ENCODE peak calls at places on chromosomes 2 and 18, in eight cellular contexts. V is A549, U is neural progenitor cell, Q is fibroblast of the aortic adventitia, G is adrenal gland, Z is prostate gland, F is RWPE1, Y is tibial artery. R is an unnamed sample.

GRCh38 chr2:67619204-67619603 is 222.1 kb downstream of the ETAA1 start:
- DNase-seq in V (no peak), U (no peak), Q (peak; percentile 56), G (no peak), Z (no peak), F (no peak), Y (no peak), R (no peak)

GRCh38 chr2:159612255-159612901 is 4.0 kb downstream of the BAZ2B start:
- DNase-seq in V (no peak), U (peak; percentile 56), Q (peak; percentile 33), G (no peak), Z (no peak), F (no peak), Y (no peak), R (no peak)

GRCh38 chr18:58194028-58194427 is 150.0 kb downstream of the NEDD4L start:
- DNase-seq in V (no peak), U (peak; percentile 63), Q (no peak), G (no peak), Z (no peak), F (no peak), Y (no peak), R (no peak)

GRCh38 chr2:235577404-235578330 is 83.8 kb downstream of the AGAP1 start:
- DNase-seq in V (no peak), U (peak; percentile 92), Q (no peak), G (no peak), Z (no peak), F (no peak), Y (no peak), R (no peak)

GRCh38 chr2:70663411-70663810 is 104.6 kb downstream of the ADD2 start:
- DNase-seq in V (no peak), U (no peak), Q (no peak), G (no peak), Z (no peak), F (no peak), Y (no peak), R (no peak)

GRCh38 chr2:237639441-237640220 is 12.2 kb downstream of the LRRFIP1 start:
- DNase-seq in V (no peak), U (no peak), Q (peak; percentile 10), G (no peak), Z (no peak), F (no peak), Y (no peak), R (no peak)

GRCh38 chr2:207334631-207335371 is 169.1 kb upstream of the KLF7 start:
- DNase-seq in V (peak; percentile 72), U (peak; percentile 89), Q (peak; percentile 100), G (peak; percentile 72), Z (peak; percentile 24), F (peak; percentile 94), Y (peak; percentile 70), R (no peak)

GRCh38 chr2:142778289-142778688 is 99.2 kb upstream of the KYNU start:
- DNase-seq in V (no peak), U (no peak), Q (no peak), G (no peak), Z (no peak), F (no peak), Y (no peak), R (no peak)

GRCh38 chr18:21179590-21180220 is 62.3 kb upstream of the GREB1L start:
- DNase-seq in V (peak; percentile 25), U (peak; percentile 85), Q (peak; percentile 84), G (peak; percentile 73), Z (peak; percentile 46), F (peak; percentile 55), Y (peak; percentile 33), R (peak; percentile 57)

GRCh38 chr2:169397697-169398096 is 35.4 kb upstream of the LRP2 start:
- DNase-seq in V (no peak), U (peak; percentile 8), Q (peak; percentile 1), G (no peak), Z (no peak), F (peak; percentile 39), Y (no peak), R (no peak)

GRCh38 chr2:119256574-119256921 is 32.9 kb downstream of the STEAP3 start:
- DNase-seq in V (no peak), U (no peak), Q (no peak), G (no peak), Z (no peak), F (no peak), Y (no peak), R (no peak)

GRCh38 chr2:207663870-207664545 is 38.8 kb upstream of the METTL21A start:
- DNase-seq in V (no peak), U (no peak), Q (no peak), G (no peak), Z (no peak), F (no peak), Y (no peak), R (no peak)

GRCh38 chr2:75432761-75433361 is 127.9 kb downstream of the EVA1A start:
- DNase-seq in V (no peak), U (peak; percentile 75), Q (no peak), G (no peak), Z (no peak), F (no peak), Y (no peak), R (no peak)

GRCh38 chr2:4915348-4915747 is 776.8 kb upstream of the SOX11 start:
- DNase-seq in V (no peak), U (no peak), Q (no peak), G (no peak), Z (no peak), F (no peak), Y (no peak), R (no peak)

GRCh38 chr2:208984376-208985100 is 439.3 kb upstream of the MAP2 start:
- DNase-seq in V (no peak), U (no peak), Q (no peak), G (peak; percentile 41), Z (no peak), F (peak; percentile 15), Y (no peak), R (no peak)

GRCh38 chr2:168515502-168515901 is 59.4 kb downstream of the CERS6 start:
- DNase-seq in V (no peak), U (no peak), Q (peak; percentile 92), G (no peak), Z (no peak), F (peak; percentile 62), Y (no peak), R (no peak)

GRCh38 chr2:225788571-225788970 is 389.1 kb downstream of the NYAP2 start:
- DNase-seq in V (no peak), U (no peak), Q (peak; percentile 69), G (no peak), Z (no peak), F (no peak), Y (no peak), R (no peak)

GRCh38 chr18:47932603-47933002 is 2.1 kb upstream of the SMAD2 start:
- DNase-seq in V (no peak), U (peak; percentile 33), Q (no peak), G (no peak), Z (no peak), F (no peak), Y (no peak), R (no peak)

GRCh38 chr2:164112105-164112504 is 376.3 kb upstream of the FIGN start:
- DNase-seq in V (no peak), U (no peak), Q (no peak), G (no peak), Z (no peak), F (no peak), Y (no peak), R (no peak)

GRCh38 chr2:112706170-112706664 is 14.6 kb upstream of the NT5DC4 start:
- DNase-seq in V (no peak), U (no peak), Q (peak; percentile 76), G (no peak), Z (no peak), F (no peak), Y (no peak), R (no peak)

GRCh38 chr2:11720752-11721151 is 25.7 kb upstream of the LPIN1 start:
- DNase-seq in V (no peak), U (no peak), Q (no peak), G (no peak), Z (no peak), F (no peak), Y (no peak), R (no peak)

GRCh38 chr2:31382452-31383120 is 32.0 kb downstream of the XDH start:
- DNase-seq in V (no peak), U (no peak), Q (peak; percentile 47), G (no peak), Z (no peak), F (no peak), Y (no peak), R (no peak)

DNA sequence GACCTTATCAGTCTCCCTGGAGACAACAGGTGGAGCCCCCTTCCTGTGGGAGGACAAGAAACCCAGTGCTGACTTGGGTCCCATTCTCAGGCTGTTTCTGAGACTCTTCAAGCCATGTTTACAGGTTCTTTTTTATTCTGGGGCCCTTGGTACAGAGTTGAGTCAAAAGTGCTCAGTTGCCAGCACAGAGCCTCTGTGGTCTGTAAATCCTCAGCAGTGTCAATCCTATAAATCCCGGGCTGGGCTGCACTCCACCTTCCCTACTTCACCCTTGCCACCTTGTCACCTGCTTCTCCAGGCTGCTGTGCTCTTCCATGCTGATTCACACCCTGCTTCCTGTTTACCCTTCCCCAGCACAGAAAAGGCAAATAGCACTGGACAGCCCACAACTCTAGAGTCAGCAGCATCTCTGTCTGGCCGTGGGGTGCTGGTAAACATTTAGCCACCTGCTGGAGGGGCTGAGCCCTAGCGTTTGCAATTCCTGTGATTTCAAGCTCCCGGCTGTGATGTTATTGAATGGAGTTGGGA is 74.7 kb downstream of the TNFRSF11A start:
- DNase-seq in V (peak; percentile 53), U (peak; percentile 57), Q (no peak), G (no peak), Z (no peak), F (no peak), Y (no peak), R (no peak)
- TF ChIP-seq CTCF in V (no peak), U (peak; percentile 51), Q (no peak), G (no peak), Z (no peak), F (no peak), Y (no peak), R (no peak)

GRCh38 chr18:79353238-79353637 is 42.5 kb upstream of the NFATC1 start:
- DNase-seq in V (peak; percentile 7), U (peak; percentile 53), Q (no peak), G (no peak), Z (no peak), F (no peak), Y (no peak), R (no peak)
- TF ChIP-seq CTCF in V (no peak), U (peak; percentile 51), Q (peak; percentile 13), G (no peak), Z (no peak), F (no peak), Y (no peak), R (no peak)

GRCh38 chr2:59395119-59395518 is 1154.0 kb upstream of the FANCL start:
- DNase-seq in V (no peak), U (peak; percentile 38), Q (no peak), G (no peak), Z (no peak), F (no peak), Y (no peak), R (no peak)
- TF ChIP-seq CTCF in V (no peak), U (peak; percentile 30), Q (no peak), G (no peak), Z (no peak), F (no peak), Y (no peak), R (no peak)

DNA sequence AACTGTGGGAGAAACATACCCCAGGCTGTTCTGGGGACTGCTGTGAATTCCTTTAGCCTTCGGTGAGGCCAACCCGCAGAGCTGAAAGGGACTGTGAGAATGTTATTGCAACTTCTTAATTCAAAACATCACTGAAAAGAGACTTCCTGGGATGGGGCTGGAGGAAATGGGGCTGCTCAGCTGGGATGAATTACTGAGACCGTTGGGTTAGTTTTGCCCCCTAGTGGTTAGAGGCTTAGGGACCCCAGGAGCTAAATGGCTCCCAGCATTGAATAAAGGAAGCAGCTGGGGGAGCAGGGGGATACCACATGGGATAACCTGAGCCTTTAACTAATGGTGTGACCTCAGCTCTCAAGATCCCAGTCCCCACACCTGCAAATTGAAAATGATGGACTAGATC is 941.1 kb upstream of the FANCL start:
- DNase-seq in V (peak; percentile 10), U (peak; percentile 78), Q (no peak), G (no peak), Z (no peak), F (peak; percentile 6), Y (no peak), R (no peak)
- TF ChIP-seq CTCF in V (peak; percentile 31), U (peak; percentile 64), Q (no peak), G (no peak), Z (peak; percentile 21), F (no peak), Y (no peak), R (peak; percentile 39)

R was measured in MM.1S.